ENCODE peak calls at places on chromosomes 16 and 17, in eight cellular contexts. X, G, O, B, F, R, T and E are unnamed samples.

GRCh38 chr17:70808596-70808995 is 639.3 kb downstream of the KCNJ2 start:
- DNase-seq in G (no peak), T (no peak), B (no peak), F (peak), O (no peak), X (no peak), R (no peak), E (no peak)

GRCh38 chr17:10042589-10043244 is 137.6 kb upstream of the RCVRN start:
- DNase-seq in R (no peak), X (no peak), O (no peak), G (no peak), T (no peak), F (no peak), B (no peak), E (no peak)

GRCh38 chr16:83137326-83137770 is 510.6 kb downstream of the CDH13 start:
- DNase-seq in B (peak), T (no peak), G (no peak), X (no peak), F (no peak), R (no peak), O (no peak), E (peak)

GRCh38 chr16:69089091-69089912 is 16.2 kb upstream of the HAS3 start:
- DNase-seq in F (no peak), X (no peak), O (no peak), B (no peak), R (no peak), G (no peak), T (peak), E (no peak)

GRCh38 chr16:56615353-56615752 is 7.0 kb downstream of the MT2A start:
- DNase-seq in T (no peak), R (no peak), O (no peak), G (no peak), B (no peak), X (no peak), F (no peak), E (no peak)

GRCh38 chr16:85376292-85377095 is 236.6 kb upstream of the GSE1 start:
- DNase-seq in F (peak), O (peak), G (no peak), X (no peak), R (peak), T (peak), B (no peak), E (no peak)

GRCh38 chr17:3794890-3795757 is 5.9 kb downstream of the ITGAE start:
- DNase-seq in O (no peak), T (no peak), G (peak), X (peak), B (peak), F (no peak), R (no peak), E (peak)

GRCh38 chr16:50781043-50781442 is 39.2 kb downstream of the CYLD start:
- DNase-seq in X (no peak), G (no peak), B (no peak), O (no peak), R (no peak), T (no peak), F (peak), E (no peak)

GRCh38 chr17:82385559-82386255 is 14.1 kb downstream of the UTS2R start:
- DNase-seq in T (no peak), B (no peak), F (no peak), O (peak), X (no peak), R (no peak), G (no peak), E (no peak)

GRCh38 chr16:17053536-17054160 is 417.1 kb downstream of the XYLT1 start:
- DNase-seq in F (peak), T (no peak), X (no peak), G (no peak), O (no peak), R (no peak), B (no peak), E (no peak)

GRCh38 chr17:73972901-73973300 is 230.6 kb upstream of the RPL38 start:
- DNase-seq in F (no peak), G (no peak), B (no peak), X (no peak), O (no peak), T (no peak), R (no peak), E (no peak)

GRCh38 chr16:23836078-23836403 is 258 bp downstream of the PRKCB start:
- DNase-seq in T (no peak), B (no peak), F (no peak), O (no peak), R (no peak), X (no peak), G (no peak), E (no peak)

GRCh38 chr17:3539881-3540540 is 17.6 kb downstream of the TRPV3 start:
- DNase-seq in R (no peak), O (no peak), T (no peak), X (no peak), F (no peak), G (no peak), B (no peak), E (no peak)

GRCh38 chr17:29420128-29420527 is 30.0 kb downstream of the TAOK1 start:
- DNase-seq in F (no peak), T (no peak), B (no peak), G (no peak), R (no peak), O (no peak), X (no peak), E (no peak)

GRCh38 chr16:84738255-84739038 is 38.6 kb downstream of the USP10 start:
- DNase-seq in B (peak), X (peak), R (peak), O (no peak), G (peak), T (peak), F (peak), E (peak)

GRCh38 chr17:4144411-4144747 is 1.4 kb downstream of the CYB5D2 start:
- DNase-seq in X (no peak), B (no peak), R (no peak), G (no peak), O (no peak), T (no peak), F (no peak), E (no peak)

GRCh38 chr16:1780677-1781072 is 1.7 kb downstream of the SPSB3 start:
- DNase-seq in F (no peak), O (no peak), X (no peak), G (no peak), T (no peak), R (no peak), B (no peak), E (no peak)

GRCh38 chr17:17818088-17818526 is 18.7 kb downstream of the SREBF1 start:
- DNase-seq in G (peak), R (no peak), F (no peak), B (no peak), O (peak), T (no peak), X (no peak), E (peak)

GRCh38 chr17:14856156-14856555 is 409.0 kb downstream of the PMP22 start:
- DNase-seq in T (no peak), X (no peak), O (no peak), B (no peak), F (no peak), G (no peak), R (no peak), E (no peak)

GRCh38 chr17:3683054-3683511 is 12.9 kb downstream of the P2RX5 start:
- DNase-seq in X (peak), O (no peak), T (no peak), G (peak), F (peak), R (no peak), B (peak), E (peak)

GRCh38 chr16:2090819-2091721 is 43.3 kb downstream of the TSC2 start:
- DNase-seq in F (no peak), T (no peak), R (no peak), G (peak), X (peak), O (peak), B (no peak), E (peak)

GRCh38 chr16:25014500-25015147 is 545 bp downstream of the ARHGAP17 start:
- DNase-seq in T (peak), O (peak), B (peak), X (peak), G (no peak), F (peak), R (peak), E (peak)

GRCh38 chr16:52498640-52499039 is 48.3 kb downstream of the TOX3 start:
- DNase-seq in B (no peak), G (no peak), F (no peak), R (peak), X (no peak), O (no peak), T (no peak), E (no peak)

GRCh38 chr16:67917852-67918236 is 13.8 kb downstream of the CTRL start:
- DNase-seq in O (no peak), G (no peak), X (no peak), R (no peak), F (no peak), T (peak), B (no peak), E (peak)

GRCh38 chr17:75645501-75645888 is 12.3 kb downstream of the SMIM5 start:
- DNase-seq in F (peak), R (no peak), B (no peak), T (no peak), G (no peak), X (no peak), O (no peak), E (no peak)

GRCh38 chr16:82639666-82640336 is 13.0 kb downstream of the CDH13 start:
- DNase-seq in G (peak), X (peak), O (no peak), T (peak), B (no peak), R (no peak), F (peak), E (peak)

GRCh38 chr16:19137201-19137601 is 23.4 kb downstream of the ITPRIPL2 start:
- DNase-seq in R (no peak), T (no peak), O (no peak), X (no peak), G (no peak), F (peak), B (no peak), E (no peak)

GRCh38 chr16:15493416-15494181 is 59.2 kb downstream of the BMERB1 start:
- DNase-seq in G (no peak), T (no peak), B (no peak), F (no peak), X (no peak), O (no peak), R (no peak), E (no peak)

GRCh38 chr16:57255686-57256415 is 10.8 kb downstream of the ARL2BP start:
- DNase-seq in B (no peak), F (no peak), X (no peak), G (no peak), R (no peak), T (no peak), O (no peak), E (no peak)

GRCh38 chr17:50661795-50662391 is 27.2 kb downstream of the ABCC3 start:
- DNase-seq in F (peak), G (no peak), R (no peak), X (no peak), B (no peak), T (no peak), O (peak), E (peak)